ENCODE peak calls at places on chromosomes 3 and 15, in six cellular contexts. D is BE2C, E is fibroblast of lung, A is tibial nerve, M is colonic mucosa, C is heart right ventricle. R is an unnamed sample.

GRCh38 chr15:60553163-60553562 is 74.2 kb upstream of the ICE2 start:
- DNase-seq in D (no peak), A (no peak), C (no peak), E (no peak), M (no peak), R (no peak)

GRCh38 chr15:69346112-69346511 is 47.4 kb downstream of the PAQR5 start:
- DNase-seq in E (peak; percentile 25), D (no peak), A (no peak), M (no peak), C (no peak), R (no peak)

GRCh38 chr3:24137958-24138875 is 193.1 kb downstream of the NR1D2 start:
- DNase-seq in D (no peak), C (no peak), A (no peak), M (no peak), E (no peak), R (peak; percentile 90)

GRCh38 chr3:194827486-194827885 is 141.8 kb downstream of the FAM43A start:
- DNase-seq in C (no peak), E (no peak), A (no peak), D (no peak), M (no peak), R (no peak)

GRCh38 chr3:112411425-112411824 is 78.5 kb downstream of the CD200 start:
- DNase-seq in M (no peak), E (no peak), A (no peak), D (no peak), C (no peak), R (no peak)

GRCh38 chr15:91992940-91993339 is 139.4 kb downstream of the SLCO3A1 start:
- DNase-seq in M (no peak), C (no peak), D (no peak), A (no peak), E (no peak), R (no peak)

GRCh38 chr3:191301982-191302381 is 27.2 kb upstream of the CCDC50 start:
- DNase-seq in A (no peak), M (no peak), E (no peak), D (no peak), C (no peak), R (no peak)

GRCh38 chr3:130843441-130843840 is 50.4 kb upstream of the ATP2C1 start:
- DNase-seq in A (no peak), E (no peak), C (no peak), M (no peak), D (no peak), R (no peak)

GRCh38 chr3:16884748-16885587 is at the start of gene PLCL2:
- DNase-seq in C (peak; percentile 58), M (peak; percentile 63), E (peak; percentile 38), A (peak; percentile 35), D (peak; percentile 34), R (no peak)

GRCh38 chr3:149291178-149291577 is 42.3 kb downstream of the TM4SF18 start:
- DNase-seq in M (no peak), D (peak; percentile 19), A (no peak), E (no peak), C (no peak), R (peak; percentile 42)

GRCh38 chr3:31157893-31158620 is 263.6 kb upstream of the GADL1 start:
- DNase-seq in E (no peak), D (no peak), C (no peak), A (no peak), M (no peak), R (no peak)

GRCh38 chr3:50246517-50246954 is 10.5 kb downstream of the GNAI2 start:
- DNase-seq in C (peak; percentile 45), D (no peak), A (no peak), E (peak; percentile 76), M (peak; percentile 53), R (no peak)

GRCh38 chr3:184741798-184742675 is 30.2 kb upstream of the MAGEF1 start:
- DNase-seq in D (no peak), E (no peak), C (no peak), M (no peak), A (no peak), R (no peak)

GRCh38 chr3:16240229-16241023 is 24.3 kb downstream of the DPH3 start:
- DNase-seq in M (no peak), E (peak; percentile 86), D (no peak), C (no peak), A (no peak), R (no peak)

GRCh38 chr15:66796343-66796742 is 94.3 kb downstream of the SMAD6 start:
- DNase-seq in D (no peak), A (no peak), C (no peak), M (no peak), E (no peak), R (no peak)

GRCh38 chr3:103495186-103495585 is 1060.4 kb downstream of the ZPLD1 start:
- DNase-seq in E (no peak), M (no peak), D (no peak), A (no peak), C (no peak), R (no peak)

GRCh38 chr15:60585743-60586708 is 107.1 kb upstream of the ICE2 start:
- DNase-seq in A (peak; percentile 83), C (no peak), E (peak; percentile 82), D (peak; percentile 60), M (peak; percentile 72), R (no peak)

GRCh38 chr3:25849101-25849500 is 59.2 kb downstream of the OXSM start:
- DNase-seq in M (no peak), A (no peak), E (no peak), D (no peak), C (no peak), R (no peak)

GRCh38 chr3:64588381-64588780 is 99.4 kb downstream of the ADAMTS9 start:
- DNase-seq in A (no peak), D (no peak), C (no peak), E (no peak), M (no peak), R (no peak)

GRCh38 chr15:94075349-94075748 is 156.0 kb upstream of the MCTP2 start:
- DNase-seq in A (peak; percentile 89), D (peak; percentile 54), C (peak; percentile 52), E (peak; percentile 47), M (peak; percentile 29), R (peak; percentile 95)

GRCh38 chr3:165803471-165803870 is 33.8 kb downstream of the BCHE start:
- DNase-seq in A (no peak), E (no peak), C (no peak), D (no peak), M (no peak), R (no peak)

GRCh38 chr3:158105124-158105709 is 1.0 kb downstream of the SHOX2 start:
- DNase-seq in C (no peak), M (no peak), D (peak; percentile 53), E (no peak), A (peak; percentile 24), R (no peak)

GRCh38 chr3:8458711-8459110 is 42.9 kb upstream of the LMCD1 start:
- DNase-seq in M (no peak), D (no peak), A (no peak), E (peak; percentile 87), C (no peak), R (no peak)

GRCh38 chr3:101203411-101203810 is 117.0 kb downstream of the IMPG2 start:
- DNase-seq in C (no peak), A (no peak), E (no peak), D (no peak), M (no peak), R (no peak)

DNA sequence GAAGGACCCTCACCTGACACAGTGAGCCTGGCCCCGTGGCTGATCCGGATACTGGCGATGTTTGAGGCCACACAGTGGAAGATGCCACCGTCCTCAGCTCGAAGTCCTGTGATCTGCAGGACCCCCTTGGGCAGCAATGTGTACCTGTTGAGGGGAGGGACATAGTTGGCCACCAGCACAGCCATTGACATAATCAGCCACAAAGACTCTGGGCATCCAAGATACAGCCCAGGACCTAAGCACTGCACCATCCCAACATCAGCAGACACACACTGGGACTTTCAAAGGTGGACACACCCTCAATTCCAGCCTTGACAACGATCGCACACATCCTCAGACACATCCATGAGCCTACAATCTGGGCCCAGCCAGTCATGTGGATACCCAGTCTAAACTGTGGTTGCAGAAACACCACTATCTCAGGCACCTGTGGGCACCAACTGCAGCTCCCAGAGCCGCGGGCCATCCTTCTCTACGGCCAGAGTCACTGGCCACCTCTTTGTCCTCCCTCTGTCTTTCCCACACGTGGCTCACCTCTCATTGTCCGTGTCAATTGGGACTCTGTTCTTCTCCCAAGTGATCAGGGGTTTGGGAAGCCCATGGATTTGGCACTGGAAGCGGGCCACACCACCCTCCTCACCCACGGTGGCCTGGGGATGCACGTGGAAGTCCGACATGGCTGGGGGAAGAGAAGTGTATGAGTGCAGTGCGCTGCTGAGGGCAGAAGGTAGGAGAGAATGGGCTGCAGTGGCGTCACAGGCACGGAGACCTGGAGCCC is 31.0 kb downstream of the RNU5B-1 start:
- DNase-seq in A (no peak), C (no peak), D (no peak), M (no peak), E (no peak), R (no peak)
- H3K4me1 ChIP-seq in A (no peaks in the 10 kb centered on the region), C (no peaks in the 10 kb centered on the region), D (peaks cover 70% of the 10 kb centered on the region), M (no peaks in the 10 kb centered on the region), E (no peaks in the 10 kb centered on the region), R (no peaks in the 10 kb centered on the region)

DNA sequence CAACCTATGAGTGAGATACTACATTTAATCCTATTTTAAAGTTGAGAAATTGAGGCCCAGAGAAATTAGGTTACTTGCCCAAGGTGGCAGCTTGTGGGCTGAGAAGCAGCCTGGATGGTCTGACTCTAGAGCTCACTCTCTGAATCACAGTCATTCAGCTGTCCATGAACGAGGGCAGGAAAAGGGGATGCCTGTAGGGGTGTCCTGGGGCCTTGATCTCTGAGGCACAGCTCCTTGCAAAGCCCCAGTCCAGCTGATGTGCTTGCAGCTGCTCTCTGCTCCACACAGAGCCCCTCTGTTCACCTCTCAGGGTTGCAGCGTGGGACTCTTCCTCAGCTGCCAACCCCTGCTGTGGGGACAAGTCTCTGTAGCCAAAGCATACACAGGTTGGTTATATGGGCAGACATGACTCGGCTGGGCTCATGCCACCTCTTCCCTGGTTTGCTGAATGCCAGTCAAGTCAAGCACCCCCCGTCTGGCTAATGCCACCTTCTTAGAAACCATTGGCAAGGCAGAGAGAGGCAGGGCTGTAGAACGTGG is 56.8 kb downstream of the GASK1A start:
- DNase-seq in E (no peak), D (no peak), C (no peak), M (no peak), A (no peak), R (peak; percentile 86)
- H3K4me1 ChIP-seq in E (no peaks in the 10 kb centered on the region), D (no peaks in the 10 kb centered on the region), C (no peaks in the 10 kb centered on the region), M (no peaks in the 10 kb centered on the region), A (no peaks in the 10 kb centered on the region), R (peaks cover 9% of the 10 kb centered on the region)

GRCh38 chr3:172048599-172048998 is 9.2 kb downstream of the FNDC3B start:
- DNase-seq in C (no peak), E (no peak), M (no peak), D (no peak), A (no peak), R (no peak)
- H3K4me1 ChIP-seq in C (peaks cover 18% of the 10 kb centered on the region), E (peaks cover 6% of the 10 kb centered on the region), M (no peaks in the 10 kb centered on the region), D (no peaks in the 10 kb centered on the region), A (no peaks in the 10 kb centered on the region), R (peaks cover 33% of the 10 kb centered on the region)

GRCh38 chr15:29972051-29972450 is 110.7 kb upstream of the GOLGA8J start:
- DNase-seq in M (no peak), E (no peak), A (no peak), D (no peak), C (no peak), R (no peak)

GRCh38 chr15:29969587-29970401 is 113.0 kb upstream of the GOLGA8J start:
- DNase-seq in A (no peak), E (no peak), D (no peak), C (no peak), M (no peak), R (no peak)

GRCh38 chr15:29968099-29968892 is 114.5 kb upstream of the GOLGA8J start:
- DNase-seq in C (no peak), D (peak; percentile 9), E (no peak), A (no peak), M (no peak), R (no peak)

DNA sequence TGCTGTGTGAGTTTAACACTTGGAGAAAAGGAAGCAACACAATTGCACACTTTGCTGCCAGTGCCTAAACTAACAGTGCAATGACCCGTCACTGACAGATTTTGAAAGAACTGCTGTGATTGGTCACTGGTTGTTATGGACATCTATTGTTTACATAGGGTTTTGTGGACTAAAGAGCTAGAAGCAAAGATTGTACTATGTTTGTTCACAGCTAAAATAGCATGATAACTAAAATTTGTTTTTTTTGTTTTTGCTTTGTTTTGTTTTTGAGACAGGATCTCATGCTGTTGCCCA is 112.4 kb upstream of the GOLGA8J start:
- DNase-seq in M (no peak), A (no peak), E (peak; percentile 19), D (no peak), C (no peak), R (no peak)
- H3K4me1 ChIP-seq in M (no peaks in the 10 kb centered on the region), A (no peaks in the 10 kb centered on the region), E (no peaks in the 10 kb centered on the region), D (no peaks in the 10 kb centered on the region), C (no peaks in the 10 kb centered on the region), R (peaks cover 3% of the 10 kb centered on the region)